ENCODE peak calls at places on chromosomes 13 and 19, in five cellular contexts. P is IMR-90, S is ascending aorta, Y is Caco-2, D is neural progenitor cell. E is an unnamed sample.

GRCh38 chr13:111666377-111666776 is 345.9 kb downstream of the TEX29 start:
- DNase-seq in P (no peak), S (no peak), Y (no peak), D (no peak), E (no peak)

GRCh38 chr13:54486421-54487166 is 1458.0 kb downstream of the OLFM4 start:
- DNase-seq in P (no peak), S (no peak), Y (no peak), D (no peak), E (no peak)

GRCh38 chr13:63044617-63045016 is 1629.0 kb upstream of the PCDH20 start:
- DNase-seq in P (no peak), S (no peak), Y (no peak), D (peak; percentile 7), E (no peak)

GRCh38 chr19:34963531-34964406 is at the start of gene ZNF792:
- DNase-seq in P (peak; percentile 34), S (no peak), Y (peak; percentile 69), D (peak; percentile 81), E (peak; percentile 73)

GRCh38 chr13:109028626-109029025 is 399.2 kb downstream of the MYO16 start:
- DNase-seq in P (no peak), S (no peak), Y (no peak), D (no peak), E (no peak)

GRCh38 chr19:55452381-55453325 is 8.8 kb downstream of the ISOC2 start:
- DNase-seq in P (peak; percentile 79), S (no peak), Y (peak; percentile 73), D (peak; percentile 94), E (peak; percentile 76)

GRCh38 chr13:46580362-46580839 is 27.4 kb downstream of the LRCH1 start:
- DNase-seq in P (no peak), S (no peak), Y (no peak), D (peak; percentile 13), E (no peak)

GRCh38 chr19:48970923-48971395 is 5.8 kb downstream of the FTL start:
- DNase-seq in P (peak; percentile 77), S (no peak), Y (peak; percentile 79), D (peak; percentile 94), E (no peak)

GRCh38 chr13:84121456-84121855 is 239.2 kb upstream of the SLITRK1 start:
- DNase-seq in P (no peak), S (no peak), Y (no peak), D (peak; percentile 40), E (no peak)

GRCh38 chr19:2235396-2236284 is 489 bp downstream of the PLEKHJ1 start:
- DNase-seq in P (no peak), S (no peak), Y (peak; percentile 39), D (peak; percentile 37), E (no peak)

GRCh38 chr19:46147166-46147740 is 785 bp upstream of the IGFL2 start:
- DNase-seq in P (no peak), S (no peak), Y (peak; percentile 79), D (no peak), E (no peak)

DNA sequence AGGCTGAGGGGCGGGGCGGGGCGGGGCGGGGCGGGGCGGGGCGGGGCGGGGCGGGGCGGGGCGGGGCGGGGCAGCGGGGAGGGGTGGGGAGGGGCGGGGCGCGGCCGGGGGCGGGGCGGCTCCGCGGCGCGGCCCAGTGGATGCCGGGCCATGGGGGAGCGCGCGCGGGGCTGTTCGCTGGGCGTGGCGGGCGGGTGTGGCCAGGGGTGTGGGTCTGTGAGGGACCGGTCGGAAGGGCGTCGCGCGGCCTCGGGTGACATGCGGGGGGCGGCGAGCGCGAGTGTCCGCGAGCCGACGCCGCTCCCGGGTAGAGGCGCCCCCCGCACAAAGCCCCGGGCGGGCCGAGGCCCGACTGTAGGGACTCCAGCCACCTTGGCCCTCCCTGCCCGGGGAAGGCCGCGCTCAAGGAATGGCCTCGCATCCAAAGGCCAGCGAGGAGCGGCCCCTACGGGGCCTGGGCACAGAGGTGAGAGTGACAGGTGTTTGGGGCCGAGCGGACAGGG is at the start of gene ZFP28:
- DNase-seq in P (no peak), S (peak; percentile 23), Y (no peak), D (no peak), E (peak; percentile 71)
- H3K9me3 ChIP-seq in P (peaks cover 33% of the 10 kb centered on the region), S (peaks cover 43% of the 10 kb centered on the region), Y (peaks cover 30% of the 10 kb centered on the region), D (peaks cover 7% of the 10 kb centered on the region), E (peaks cover 27% of the 10 kb centered on the region)

DNA sequence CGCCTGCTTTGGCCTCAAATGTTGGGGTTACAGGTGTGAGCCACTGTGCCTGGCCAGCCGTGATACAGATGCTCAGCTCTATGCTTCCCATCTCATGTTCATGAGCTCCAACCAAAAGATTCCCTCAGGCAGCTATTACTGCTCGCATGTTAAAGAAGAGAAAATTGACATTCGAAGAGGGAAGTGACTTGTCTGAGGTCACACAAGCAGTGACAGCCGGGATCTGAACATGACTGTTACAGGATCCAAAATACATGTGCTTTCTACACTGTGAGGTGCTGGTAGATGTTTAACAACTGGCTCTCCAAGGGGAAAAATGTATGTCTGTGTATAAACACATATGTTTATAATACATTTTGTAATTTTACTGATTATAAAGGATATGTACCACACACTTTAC is 11.3 kb downstream of the FPR1 start:
- DNase-seq in P (no peak), S (no peak), Y (no peak), D (no peak), E (no peak)
- H3K4me3 ChIP-seq in P (no peak overlapping the region), S (no peak overlapping the region), Y (no peak overlapping the region), D (no peak overlapping the region), E (no peak overlapping the region)

DNA sequence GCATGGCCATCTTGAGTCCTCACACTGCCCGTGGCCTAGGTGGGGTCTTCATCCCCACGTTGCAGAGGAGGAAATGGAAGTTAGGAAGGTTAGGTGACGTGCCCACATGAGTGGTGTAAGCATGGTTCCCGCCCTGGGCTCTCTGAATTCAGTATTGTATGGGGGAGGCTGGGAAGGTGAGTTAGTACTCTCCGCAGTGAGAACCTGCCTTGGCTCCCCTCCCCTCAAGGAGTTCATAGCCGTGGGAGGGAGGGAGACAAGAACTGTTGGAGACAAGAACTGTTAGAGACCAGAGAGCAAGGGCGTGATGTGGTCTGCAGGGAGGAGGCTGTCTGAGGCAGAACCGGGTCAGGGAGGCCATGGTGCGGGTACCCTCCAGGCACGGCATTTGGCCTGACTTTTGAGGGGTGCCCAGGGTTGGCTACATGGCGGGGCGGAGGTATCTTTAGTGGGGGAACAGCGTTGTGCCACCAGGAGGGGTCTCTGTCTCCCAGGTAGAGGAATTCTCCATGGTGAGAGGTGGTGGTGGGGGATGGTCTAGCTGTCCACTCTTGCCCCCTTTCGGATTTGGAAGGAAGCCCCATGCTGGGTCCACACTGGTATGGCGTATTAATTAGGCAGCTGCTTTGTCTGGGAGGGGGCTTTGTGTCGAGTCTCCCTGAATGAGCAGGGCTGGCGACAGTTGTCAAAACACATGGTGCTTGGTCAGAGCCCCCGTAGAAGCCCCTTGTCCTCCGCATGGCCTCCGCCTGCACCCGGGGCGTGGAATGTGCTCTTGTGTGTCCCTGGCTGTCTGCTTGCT is 45.8 kb downstream of the CAPN12 start:
- DNase-seq in P (no peak), S (no peak), Y (no peak), D (peak; percentile 70), E (no peak)
- H3K36me3 ChIP-seq in P (peaks cover 46% of the 10 kb centered on the region), S (peaks cover 39% of the 10 kb centered on the region), Y (peaks cover 11% of the 10 kb centered on the region), D (no peaks in the 10 kb centered on the region), E (peaks cover 98% of the 10 kb centered on the region)

DNA sequence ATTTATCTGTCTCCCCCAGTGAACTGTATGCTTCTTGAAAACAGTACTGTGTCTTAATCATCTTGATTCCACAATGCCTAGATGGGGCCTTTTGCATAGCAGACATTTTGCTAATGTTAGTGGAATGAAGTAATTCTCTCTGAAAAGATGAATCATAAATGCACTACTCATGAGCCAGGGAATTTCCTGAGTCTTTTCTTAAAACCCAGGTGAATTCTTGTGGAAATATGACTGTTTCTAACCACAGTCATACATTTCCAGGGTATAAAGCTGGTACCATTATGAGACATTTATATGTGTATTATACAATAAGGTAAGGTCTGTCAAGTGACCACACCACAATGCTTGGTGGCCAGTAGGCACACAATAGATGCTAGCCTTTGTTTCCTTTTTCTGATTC is 5.5 kb upstream of the KCTD4 start:
- DNase-seq in P (peak; percentile 96), S (no peak), Y (no peak), D (no peak), E (no peak)
- H3K9me3 ChIP-seq in P (no peaks in the 10 kb centered on the region), S (no peaks in the 10 kb centered on the region), Y (no peaks in the 10 kb centered on the region), D (no peaks in the 10 kb centered on the region), E (no peaks in the 10 kb centered on the region)

GRCh38 chr13:74062933-74063332 is 71.3 kb downstream of the KLF12 start:
- DNase-seq in P (peak; percentile 74), S (peak; percentile 21), Y (no peak), D (no peak), E (peak; percentile 57)
- H3K4me3 ChIP-seq in P (peak overlapping the region; percentile 31), S (peak overlapping the region; percentile 38), Y (no peak overlapping the region), D (no peak overlapping the region), E (peak overlapping the region; percentile 9)

GRCh38 chr19:5711025-5711424 is 8.9 kb downstream of the LONP1 start:
- DNase-seq in P (no peak), S (no peak), Y (no peak), D (no peak), E (no peak)

GRCh38 chr19:5703819-5704818 is 14.0 kb downstream of the RPL36 start:
- DNase-seq in P (no peak), S (no peak), Y (no peak), D (no peak), E (no peak)

GRCh38 chr19:5706876-5707573 is 12.9 kb downstream of the LONP1 start:
- DNase-seq in P (no peak), S (no peak), Y (no peak), D (no peak), E (no peak)

GRCh38 chr19:5705552-5705951 is 14.4 kb downstream of the LONP1 start:
- DNase-seq in P (no peak), S (no peak), Y (no peak), D (no peak), E (no peak)

GRCh38 chr19:5707576-5708575 is 12.1 kb downstream of the LONP1 start:
- DNase-seq in P (no peak), S (no peak), Y (no peak), D (no peak), E (no peak)
- H3K36me3 ChIP-seq in P (peaks cover 79% of the 10 kb centered on the region), S (peaks cover 80% of the 10 kb centered on the region), Y (peaks cover 6% of the 10 kb centered on the region), D (no peaks in the 10 kb centered on the region), E (peaks cover 22% of the 10 kb centered on the region)

DNA sequence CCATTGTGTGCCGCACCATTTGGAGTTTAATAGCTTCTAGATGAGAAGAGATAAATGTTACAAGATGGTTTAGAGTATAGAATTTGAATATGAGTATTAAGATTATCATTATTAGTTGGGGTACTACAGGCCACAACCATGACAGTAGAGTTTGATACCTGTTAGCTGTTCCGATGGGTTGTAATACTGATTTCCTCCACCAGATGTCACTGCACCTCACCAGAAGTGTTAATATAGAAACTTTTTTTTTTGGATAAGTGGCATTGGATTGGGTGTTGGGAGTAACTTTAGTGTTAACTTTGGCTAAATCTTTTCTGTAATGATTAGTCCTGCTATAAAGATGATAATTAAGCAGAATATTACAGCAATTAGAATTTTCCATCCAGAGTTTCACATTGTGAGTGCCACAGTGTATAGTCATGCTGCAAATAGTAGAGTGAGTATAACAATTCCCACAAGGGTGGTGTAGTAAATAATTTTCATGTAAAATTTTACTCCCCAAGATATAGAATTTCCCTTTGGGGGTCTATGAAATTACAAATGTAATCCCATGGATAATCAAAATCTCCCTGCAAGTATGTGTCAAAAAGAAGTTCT is 56.3 kb downstream of the PSG3 start:
- DNase-seq in P (peak; percentile 31), S (no peak), Y (peak; percentile 51), D (peak; percentile 11), E (no peak)
- H3K9me3 ChIP-seq in P (no peaks in the 10 kb centered on the region), S (no peaks in the 10 kb centered on the region), Y (peaks cover 16% of the 10 kb centered on the region), D (peaks cover 42% of the 10 kb centered on the region), E (peaks cover 42% of the 10 kb centered on the region)

GRCh38 chr13:42574011-42574410 is at the start of gene TNFSF11:
- DNase-seq in P (no peak), S (no peak), Y (no peak), D (peak; percentile 59), E (peak; percentile 28)
- H3K4me3 ChIP-seq in P (no peak within 1 kb of the TSS), S (peak within 1 kb of the TSS; percentile 39), Y (no peak within 1 kb of the TSS), D (peak within 1 kb of the TSS; percentile 62), E (peak within 1 kb of the TSS; percentile 32)